ENCODE peak calls at places on chromosomes 13 and 19, in five cellular contexts. Q is lower lobe of right lung; B is transverse colon; N is pancreas; G is effector memory CD4-positive, alpha-beta T cell. X is an unnamed sample.
A peak's percentile ranks its signal among the peaks of the same experiment; 100 is the strongest.

GRCh38 chr13:106532111-106532929 is 3.1 kb downstream of the EFNB2 start:
- DNase-seq in Q (no peak), N (no peak), G (no peak), B (no peak), X (no peak)

GRCh38 chr13:105820415-105820814 is 715.0 kb downstream of the EFNB2 start:
- DNase-seq in G (no peak), Q (no peak), B (no peak), N (no peak), X (no peak)

GRCh38 chr13:97261254-97262015 is 39.3 kb downstream of the MBNL2 start:
- DNase-seq in G (peak; percentile 39), B (no peak), Q (no peak), N (no peak), X (peak; percentile 2)

GRCh38 chr13:27680465-27680864 is 58.8 kb downstream of the POLR1D start:
- DNase-seq in N (no peak), Q (no peak), G (no peak), B (no peak), X (no peak)

GRCh38 chr13:52001120-52001731 is 10.0 kb downstream of the ATP7B start:
- DNase-seq in Q (no peak), B (no peak), G (no peak), N (no peak), X (no peak)

GRCh38 chr19:13017306-13018036 is 22.2 kb downstream of the NFIX start:
- DNase-seq in N (no peak), B (no peak), Q (no peak), G (no peak), X (no peak)

GRCh38 chr13:81760316-81760715 is 1419.4 kb upstream of the SPRY2 start:
- DNase-seq in B (no peak), G (no peak), Q (no peak), N (no peak), X (no peak)

GRCh38 chr13:111022241-111022640 is 92.9 kb upstream of the ARHGEF7 start:
- DNase-seq in B (no peak), Q (no peak), G (no peak), N (no peak), X (no peak)

GRCh38 chr13:110419391-110419791 is 112.3 kb downstream of the COL4A2 start:
- DNase-seq in N (no peak), B (no peak), Q (no peak), G (no peak), X (no peak)

GRCh38 chr13:97435297-97435682 is 1.3 kb downstream of the RAP2A start:
- DNase-seq in B (no peak), G (no peak), Q (no peak), N (no peak), X (peak; percentile 50)

GRCh38 chr13:80040219-80040976 is 300.5 kb downstream of the SPRY2 start:
- DNase-seq in B (no peak), G (no peak), N (no peak), Q (no peak), X (no peak)

GRCh38 chr13:70249332-70250064 is 141.2 kb upstream of the KLHL1 start:
- DNase-seq in B (no peak), Q (no peak), N (no peak), G (no peak), X (no peak)

GRCh38 chr19:45177817-45178261 is at the start of gene TRAPPC6A:
- DNase-seq in Q (no peak), B (no peak), N (no peak), G (peak; percentile 11), X (no peak)

GRCh38 chr19:30340724-30341595 is 31.2 kb upstream of the ZNF536 start:
- DNase-seq in B (no peak), Q (no peak), G (no peak), N (no peak), X (no peak)

GRCh38 chr19:40502647-40503046 is 35.8 kb downstream of the SPTBN4 start:
- DNase-seq in B (peak; percentile 28), G (no peak), N (no peak), Q (no peak), X (no peak)

GRCh38 chr13:28035146-28035782 is 46.8 kb upstream of the URAD start:
- DNase-seq in N (no peak), G (no peak), Q (no peak), B (peak; percentile 22), X (no peak)

GRCh38 chr13:44107357-44108121 is 227.8 kb downstream of the LACC1 start:
- DNase-seq in N (no peak), Q (no peak), G (no peak), B (no peak), X (no peak)

GRCh38 chr19:8973501-8974091 is 36.6 kb downstream of the MUC16 start:
- DNase-seq in N (no peak), Q (no peak), G (no peak), B (no peak), X (peak; percentile 1)

GRCh38 chr19:54156490-54156889 is 3.0 kb downstream of the LENG1 start:
- DNase-seq in Q (no peak), B (no peak), N (no peak), G (no peak), X (no peak)

GRCh38 chr19:54154603-54155345 is 4.7 kb downstream of the LENG1 start:
- DNase-seq in N (no peak), B (no peak), G (no peak), Q (no peak), X (peak; percentile 79)

GRCh38 chr19:54153731-54154326 is 5.7 kb downstream of the LENG1 start:
- DNase-seq in B (peak; percentile 7), N (no peak), G (no peak), Q (no peak), X (no peak)

GRCh38 chr19:54156953-54157352 is 2.6 kb downstream of the LENG1 start:
- DNase-seq in B (no peak), G (no peak), Q (no peak), N (no peak), X (no peak)

GRCh38 chr19:54155694-54156093 is 3.8 kb downstream of the LENG1 start:
- DNase-seq in Q (no peak), N (no peak), B (no peak), G (no peak), X (no peak)
- H3K36me3 ChIP-seq in Q (peaks cover 76% of the 10 kb centered on the region), N (peaks cover 68% of the 10 kb centered on the region), B (no peaks in the 10 kb centered on the region), G (peaks cover 72% of the 10 kb centered on the region), X (peaks cover 73% of the 10 kb centered on the region)

DNA sequence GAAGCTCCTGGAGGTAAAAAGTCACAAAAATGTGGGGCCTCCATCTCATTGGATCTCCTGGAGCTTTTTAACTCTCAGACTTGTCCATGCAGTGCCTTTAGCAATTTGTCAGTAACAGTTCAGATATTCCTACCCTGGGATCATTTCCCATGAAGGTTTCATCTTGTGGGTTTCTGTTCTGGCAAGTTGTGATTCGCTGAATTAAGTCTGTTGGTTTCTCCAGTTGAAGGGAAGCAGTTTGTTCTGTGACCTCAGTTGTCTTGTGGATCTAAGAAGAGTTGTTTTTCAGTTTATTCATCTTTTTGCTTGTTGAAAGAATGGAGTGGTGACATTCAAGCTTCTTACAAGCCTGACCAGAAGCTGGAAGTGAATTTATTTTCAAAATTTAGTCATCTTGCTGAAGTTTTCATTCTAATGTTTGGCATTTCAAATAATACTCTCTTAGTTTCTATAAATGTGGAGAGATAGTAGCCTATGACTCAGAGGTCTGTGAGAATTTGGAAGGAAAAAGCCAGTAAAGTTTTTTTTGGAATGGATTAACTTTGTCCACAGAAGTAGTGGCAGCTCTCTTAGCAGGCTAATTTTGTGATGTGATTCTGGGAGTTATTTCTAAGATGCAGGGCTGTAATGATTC is 120.1 kb upstream of the CSNK1A1L start:
- DNase-seq in G (no peak), B (no peak), Q (no peak), N (no peak), X (no peak)
- H3K27ac ChIP-seq in G (no peak overlapping the region), B (no peak overlapping the region), Q (no peak overlapping the region), N (no peak overlapping the region), X (no peak overlapping the region)

GRCh38 chr13:45503658-45504057 is 38.9 kb downstream of the COG3 start:
- DNase-seq in B (no peak), N (no peak), Q (no peak), G (no peak), X (no peak)
- H3K36me3 ChIP-seq in B (no peaks in the 10 kb centered on the region), N (peaks cover 40% of the 10 kb centered on the region), Q (peaks cover 80% of the 10 kb centered on the region), G (peaks cover 43% of the 10 kb centered on the region), X (peaks cover 75% of the 10 kb centered on the region)

GRCh38 chr13:112709825-112710783 is 20.3 kb downstream of the ATP11A start:
- DNase-seq in Q (no peak), G (no peak), N (no peak), B (peak; percentile 4), X (no peak)
- H3K27ac ChIP-seq in Q (peak overlapping the region; percentile 76), G (no peak overlapping the region), N (no peak overlapping the region), B (peak overlapping the region; percentile 73), X (no peak overlapping the region)

GRCh38 chr19:39314016-39314728 is 6.5 kb downstream of the LRFN1 start:
- DNase-seq in G (no peak), Q (no peak), B (no peak), N (no peak), X (no peak)
- H3K36me3 ChIP-seq in G (peaks cover 12% of the 10 kb centered on the region), Q (no peaks in the 10 kb centered on the region), B (no peaks in the 10 kb centered on the region), N (peaks cover 6% of the 10 kb centered on the region), X (peaks cover 15% of the 10 kb centered on the region)

GRCh38 chr19:2634960-2635359 is 67.5 kb downstream of the GNG7 start:
- DNase-seq in B (no peak), Q (no peak), N (no peak), G (no peak), X (no peak)
- H3K27ac ChIP-seq in B (no peak overlapping the region), Q (peak overlapping the region; percentile 91), N (peak overlapping the region; percentile 49), G (no peak overlapping the region), X (no peak overlapping the region)

GRCh38 chr19:19354932-19355331 is 34.3 kb downstream of the MAU2 start:
- DNase-seq in B (no peak), N (no peak), G (no peak), Q (no peak), X (no peak)

GRCh38 chr19:19354007-19354406 is 33.4 kb downstream of the MAU2 start:
- DNase-seq in B (no peak), Q (no peak), G (no peak), N (no peak), X (no peak)

GRCh38 chr19:19356500-19356899 is 35.9 kb downstream of the MAU2 start:
- DNase-seq in N (no peak), B (no peak), G (no peak), Q (no peak), X (no peak)

GRCh38 chr19:19355606-19356139 is 35.0 kb downstream of the MAU2 start:
- DNase-seq in G (no peak), N (no peak), B (no peak), Q (no peak), X (no peak)

GRCh38 chr19:19356901-19357566 is 36.4 kb downstream of the MAU2 start:
- DNase-seq in N (no peak), G (no peak), Q (no peak), B (no peak), X (no peak)
- H3K36me3 ChIP-seq in N (peaks cover 51% of the 10 kb centered on the region), G (peaks cover 52% of the 10 kb centered on the region), Q (peaks cover 71% of the 10 kb centered on the region), B (no peaks in the 10 kb centered on the region), X (peaks cover 39% of the 10 kb centered on the region)

GRCh38 chr19:16626796-16627193 is 1.2 kb downstream of the MED26 start:
- DNase-seq in B (no peak), Q (no peak), G (no peak), N (no peak), X (peak; percentile 8)
- H3K27ac ChIP-seq in B (peak overlapping the region; percentile 98), Q (peak overlapping the region; percentile 88), G (peak overlapping the region; percentile 71), N (no peak overlapping the region), X (peak overlapping the region; percentile 69)

X was measured in CD4-positive, CD25-positive, alpha-beta regulatory T cell.